ENCODE peak calls at places on chromosomes 4 and X, in ten cellular contexts. L is heart left ventricle, O is heart right ventricle, E is neuronal stem cell, Y is aorta, B is MM.1S, N is left lung, T is brain microvascular endothelial cell, Q is lung, K is gastrocnemius medialis. V is an unnamed sample. For H3K27me3, the result is how much of the 10 kb centered on the place peaks cover.

GRCh38 chr4:56803473-56803872 is 18.0 kb downstream of the SPINK2 start:
- DNase-seq in L (no peak), O (peak), E (no peak), Y (no peak), B (peak), N (no peak), T (peak), Q (no peak), K (no peak), V (no peak)

GRCh38 chr4:169724251-169724650 is 33.5 kb downstream of the HPF1 start:
- DNase-seq in L (no peak), O (no peak), E (no peak), Y (no peak), B (no peak), N (no peak), T (peak), Q (no peak), K (no peak), V (no peak)

GRCh38 chrX:134172588-134173259 is 64.3 kb upstream of the CCDC160 start:
- DNase-seq in L (no peak), O (no peak), E (no peak), Y (no peak), B (peak), N (peak), T (no peak), Q (no peak), K (no peak), V (peak)

GRCh38 chrX:78517124-78517523 is 142.0 kb downstream of the RTL3 start:
- DNase-seq in L (no peak), O (no peak), E (no peak), Y (no peak), B (peak), N (no peak), T (peak), Q (no peak), K (no peak), V (peak)

GRCh38 chr4:7581477-7581876 is 146.7 kb upstream of the PSAPL1 start:
- DNase-seq in L (peak), O (peak), E (peak), Y (no peak), B (peak), N (no peak), T (no peak), Q (no peak), K (no peak), V (no peak)

GRCh38 chr4:182175788-182176519 is 67.2 kb upstream of the TENM3 start:
- DNase-seq in L (no peak), O (no peak), E (no peak), Y (no peak), B (no peak), N (no peak), T (no peak), Q (no peak), K (no peak), V (no peak)

GRCh38 chrX:97639526-97639925 is 755.8 kb downstream of the RPA4 start:
- DNase-seq in L (no peak), O (no peak), E (peak), Y (no peak), B (peak), N (no peak), T (no peak), Q (no peak), K (no peak), V (no peak)

GRCh38 chrX:103554687-103555417 is 30.5 kb upstream of the TCEAL4 start:
- DNase-seq in L (peak), O (peak), E (peak), Y (peak), B (peak), N (no peak), T (peak), Q (no peak), K (no peak), V (peak)

GRCh38 chr4:21605006-21605405 is 343.6 kb downstream of the KCNIP4 start:
- DNase-seq in L (no peak), O (no peak), E (no peak), Y (no peak), B (no peak), N (no peak), T (no peak), Q (no peak), K (no peak), V (no peak)

GRCh38 chrX:112058255-112058654 is 24.3 kb downstream of the TRPC5 start:
- DNase-seq in L (no peak), O (no peak), E (no peak), Y (no peak), B (no peak), N (no peak), T (no peak), Q (no peak), K (no peak), V (no peak)

GRCh38 chr4:2281575-2282343 is 19.9 kb upstream of the MXD4 start:
- DNase-seq in L (peak), O (no peak), E (no peak), Y (peak), B (peak), N (no peak), T (no peak), Q (no peak), K (no peak), V (peak)

GRCh38 chr4:73855406-73855805 is 2.3 kb downstream of the PF4V1 start:
- DNase-seq in L (no peak), O (no peak), E (no peak), Y (no peak), B (no peak), N (no peak), T (no peak), Q (no peak), K (no peak), V (no peak)

GRCh38 chrX:113906168-113906567 is 677.7 kb upstream of the HTR2C start:
- DNase-seq in L (no peak), O (no peak), E (no peak), Y (no peak), B (no peak), N (no peak), T (no peak), Q (no peak), K (no peak), V (no peak)

GRCh38 chr4:71827811-71828210 is 43.9 kb upstream of the GC start:
- DNase-seq in L (no peak), O (no peak), E (no peak), Y (no peak), B (no peak), N (no peak), T (no peak), Q (no peak), K (no peak), V (no peak)

GRCh38 chr4:156038772-156039171 is 85.1 kb upstream of the CTSO start:
- DNase-seq in L (no peak), O (no peak), E (no peak), Y (no peak), B (peak), N (no peak), T (no peak), Q (no peak), K (no peak), V (no peak)

GRCh38 chr4:114272226-114272625 is 292.8 kb upstream of the ARSJ start:
- DNase-seq in L (no peak), O (no peak), E (no peak), Y (no peak), B (no peak), N (no peak), T (peak), Q (no peak), K (no peak), V (no peak)

GRCh38 chr4:26288308-26288982 is 32.4 kb upstream of the RBPJ start:
- DNase-seq in L (peak), O (no peak), E (no peak), Y (peak), B (no peak), N (peak), T (peak), Q (no peak), K (no peak), V (peak)

GRCh38 chr4:24988776-24989175 is 42.0 kb downstream of the LGI2 start:
- DNase-seq in L (no peak), O (no peak), E (no peak), Y (no peak), B (peak), N (no peak), T (peak), Q (no peak), K (no peak), V (no peak)

GRCh38 chrX:12332786-12333347 is 194.6 kb downstream of the FRMPD4 start:
- DNase-seq in L (no peak), O (no peak), E (no peak), Y (no peak), B (no peak), N (no peak), T (no peak), Q (no peak), K (no peak), V (no peak)

GRCh38 chr4:3338976-3339531 is 46.2 kb downstream of the RGS12 start:
- DNase-seq in L (no peak), O (no peak), E (no peak), Y (no peak), B (no peak), N (no peak), T (no peak), Q (peak), K (no peak), V (no peak)

GRCh38 chr4:165953181-165953580 is 80.1 kb downstream of the TLL1 start:
- DNase-seq in L (no peak), O (no peak), E (no peak), Y (no peak), B (no peak), N (no peak), T (no peak), Q (no peak), K (no peak), V (no peak)

GRCh38 chr4:15162465-15163283 is 160.4 kb downstream of the CPEB2 start:
- DNase-seq in L (no peak), O (no peak), E (no peak), Y (no peak), B (peak), N (no peak), T (no peak), Q (no peak), K (no peak), V (no peak)

GRCh38 chr4:122744229-122744628 is 11.7 kb downstream of the BBS12 start:
- DNase-seq in L (no peak), O (no peak), E (no peak), Y (peak), B (no peak), N (no peak), T (no peak), Q (no peak), K (no peak), V (no peak)

GRCh38 chrX:15894724-15895123 is 40.1 kb upstream of the AP1S2 start:
- DNase-seq in L (no peak), O (no peak), E (no peak), Y (no peak), B (no peak), N (no peak), T (no peak), Q (no peak), K (no peak), V (no peak)

GRCh38 chrX:30735839-30736238 is 82.6 kb downstream of the GK start:
- DNase-seq in L (no peak), O (peak), E (peak), Y (peak), B (peak), N (peak), T (peak), Q (peak), K (no peak), V (peak)

GRCh38 chrX:5788930-5789329 is 439.7 kb downstream of the NLGN4X start:
- DNase-seq in L (no peak), O (no peak), E (no peak), Y (no peak), B (no peak), N (no peak), T (no peak), Q (no peak), K (no peak), V (no peak)

GRCh38 chrX:24341795-24342194 is 18.6 kb upstream of the SUPT20HL1 start:
- DNase-seq in L (no peak), O (no peak), E (no peak), Y (no peak), B (no peak), N (no peak), T (peak), Q (no peak), K (no peak), V (no peak)

GRCh38 chr4:27474691-27475090 is 614.0 kb downstream of the STIM2 start:
- DNase-seq in L (no peak), O (no peak), E (no peak), Y (no peak), B (no peak), N (no peak), T (no peak), Q (no peak), K (no peak), V (no peak)

DNA sequence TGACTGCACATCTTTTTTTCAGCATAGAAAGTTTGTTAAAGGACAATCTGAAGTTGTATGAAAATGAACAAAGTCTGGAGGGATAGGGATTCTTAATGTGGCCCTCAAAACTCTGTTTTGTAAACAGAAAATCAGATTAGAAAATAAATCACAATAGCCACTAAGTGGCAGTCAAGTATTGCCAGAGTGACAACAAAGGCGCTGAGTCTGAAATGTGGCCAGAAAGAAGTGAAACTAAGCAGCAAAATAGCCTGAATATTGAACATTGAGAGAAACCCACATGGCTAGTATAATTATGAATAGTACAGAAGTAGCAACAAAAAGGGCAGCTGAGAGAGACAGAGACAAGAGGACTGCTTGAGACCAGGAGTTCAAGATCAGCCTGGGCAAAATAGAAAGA is 81.1 kb upstream of the CT45A1 start:
- DNase-seq in L (no peak), O (no peak), E (no peak), Y (no peak), B (peak), N (no peak), T (no peak), Q (no peak), K (no peak), V (no peak)
- H3K27me3 ChIP-seq in L (under half), O (under half), E (under half), Y (under half), B (under half), N (under half), T (under half), Q (under half), K (under half), V (under half)

GRCh38 chrX:129755779-129756650 is 17.2 kb downstream of the XPNPEP2 start:
- DNase-seq in L (no peak), O (no peak), E (no peak), Y (no peak), B (no peak), N (no peak), T (no peak), Q (no peak), K (no peak), V (no peak)
- H3K27ac ChIP-seq in L (no peak), O (no peak), E (no peak), Y (no peak), B (no peak), N (no peak), T (no peak), Q (no peak), K (no peak), V (peak)

GRCh38 chrX:75278991-75279390 is 5.1 kb downstream of the UPRT start:
- DNase-seq in L (no peak), O (no peak), E (no peak), Y (no peak), B (no peak), N (no peak), T (peak), Q (no peak), K (no peak), V (no peak)
- H3K4me3 ChIP-seq in L (no peak), O (no peak), E (no peak), Y (no peak), B (no peak), N (no peak), T (no peak), Q (no peak), K (no peak), V (peak)

DNA sequence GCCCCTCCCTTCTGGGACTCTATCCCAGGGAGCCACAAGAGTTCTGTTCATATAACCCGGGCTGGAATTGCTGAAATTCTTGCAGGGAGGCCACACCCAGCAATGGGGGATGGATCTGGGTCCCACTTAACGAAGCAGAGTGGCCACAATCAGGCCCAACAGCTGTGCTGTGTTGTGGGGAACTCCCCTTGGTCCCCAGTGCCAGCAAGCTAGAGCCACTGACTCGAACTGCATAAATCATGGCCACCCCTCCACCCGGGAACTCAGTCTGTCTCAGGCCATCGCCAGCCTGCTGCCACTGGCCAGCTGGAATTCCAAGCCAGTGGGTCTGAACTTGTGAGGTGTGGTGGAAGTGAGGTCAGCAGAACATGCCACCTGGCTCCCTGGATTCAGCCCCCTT is 111.1 kb downstream of the KLF8 start:
- DNase-seq in L (no peak), O (no peak), E (no peak), Y (no peak), B (no peak), N (peak), T (no peak), Q (no peak), K (no peak), V (no peak)
- H3K27me3 ChIP-seq in L (under half), O (under half), E (under half), Y (under half), B (under half), N (under half), T (under half), Q (under half), K (under half), V (under half)

GRCh38 chr4:168154546-168155277 is 62.4 kb downstream of the ANXA10 start:
- DNase-seq in L (no peak), O (no peak), E (no peak), Y (no peak), B (no peak), N (no peak), T (no peak), Q (no peak), K (no peak), V (peak)

GRCh38 chr4:168153596-168154440 is 61.5 kb downstream of the ANXA10 start:
- DNase-seq in L (peak), O (peak), E (peak), Y (peak), B (peak), N (peak), T (peak), Q (peak), K (peak), V (peak)

GRCh38 chr4:168151313-168151712 is 59.0 kb downstream of the ANXA10 start:
- DNase-seq in L (no peak), O (no peak), E (no peak), Y (no peak), B (no peak), N (no peak), T (no peak), Q (no peak), K (no peak), V (no peak)

GRCh38 chr4:168152837-168153500 is 60.6 kb downstream of the ANXA10 start:
- DNase-seq in L (no peak), O (no peak), E (no peak), Y (no peak), B (peak), N (no peak), T (no peak), Q (no peak), K (no peak), V (no peak)

GRCh38 chr4:168150651-168151050 is 58.3 kb downstream of the ANXA10 start:
- DNase-seq in L (no peak), O (no peak), E (no peak), Y (no peak), B (no peak), N (no peak), T (peak), Q (no peak), K (no peak), V (no peak)
- H3K27ac ChIP-seq in L (no peak), O (no peak), E (no peak), Y (no peak), B (no peak), N (no peak), T (no peak), Q (no peak), K (no peak), V (no peak)

GRCh38 chrX:153725039-153725831 is 579 bp downstream of the ABCD1 start:
- DNase-seq in L (no peak), O (no peak), E (no peak), Y (no peak), B (no peak), N (no peak), T (no peak), Q (no peak), K (no peak), V (no peak)

GRCh38 chrX:153726286-153727107 is 1.8 kb downstream of the ABCD1 start:
- DNase-seq in L (peak), O (peak), E (peak), Y (peak), B (peak), N (peak), T (no peak), Q (peak), K (peak), V (peak)

GRCh38 chrX:153727108-153727931 is 2.7 kb downstream of the ABCD1 start:
- DNase-seq in L (peak), O (peak), E (no peak), Y (peak), B (no peak), N (peak), T (no peak), Q (no peak), K (peak), V (no peak)

GRCh38 chrX:153724252-153725038 is at the start of the genes ABCD1 and BCAP31:
- DNase-seq in L (peak), O (peak), E (peak), Y (peak), B (peak), N (peak), T (peak), Q (peak), K (peak), V (peak)

GRCh38 chrX:153725832-153726285 is 1.2 kb downstream of the ABCD1 start:
- DNase-seq in L (no peak), O (no peak), E (no peak), Y (no peak), B (no peak), N (no peak), T (no peak), Q (no peak), K (no peak), V (no peak)
- H3K4me3 ChIP-seq in L (peak), O (no peak), E (no peak), Y (no peak), B (no peak), N (no peak), T (no peak), Q (no peak), K (peak), V (no peak)

DNA sequence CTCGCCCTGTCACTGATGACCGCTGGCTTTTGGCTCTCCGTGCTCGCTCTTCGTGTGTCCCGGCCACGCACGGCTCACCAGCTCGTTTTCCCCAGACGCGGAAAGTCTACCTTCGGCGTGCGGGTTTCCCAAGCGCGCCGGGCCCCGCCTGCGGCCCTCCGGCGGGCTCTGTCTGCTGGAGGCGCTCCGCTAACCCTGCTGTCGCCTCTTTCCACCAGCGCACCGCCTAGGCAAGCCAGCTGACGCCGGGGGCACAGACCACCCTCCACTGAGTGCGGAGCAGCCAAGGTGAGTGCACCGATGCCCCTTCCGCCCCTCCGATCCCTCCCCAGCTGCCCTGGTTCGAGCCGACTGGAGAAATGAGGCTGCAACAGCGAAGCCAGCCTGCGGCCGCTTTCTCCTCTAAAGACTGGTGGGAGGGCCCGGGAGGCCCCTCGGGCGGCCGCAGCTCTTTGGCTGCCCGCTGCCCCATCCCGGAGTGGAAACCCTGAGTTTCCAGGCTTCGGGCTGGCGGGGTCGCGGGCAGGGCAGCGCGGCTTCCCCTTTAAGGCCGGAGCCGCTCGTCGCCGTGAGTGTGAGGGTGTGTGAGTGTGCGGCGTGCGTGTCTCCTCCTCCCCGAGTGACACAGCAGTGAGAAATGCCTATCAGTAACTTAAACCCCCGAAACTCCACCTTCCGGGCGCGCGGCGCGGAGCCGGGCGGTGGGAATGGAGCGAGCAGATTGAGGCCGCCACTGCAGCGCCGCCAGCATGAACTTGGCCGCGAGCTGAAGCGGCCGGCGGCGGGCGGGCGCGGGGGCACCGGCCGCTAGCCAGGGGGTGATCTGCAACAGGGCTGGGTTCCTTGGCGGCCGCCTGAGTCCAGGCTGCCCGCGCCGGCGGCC is at the start of gene MAMLD1:
- DNase-seq in L (peak), O (peak), E (no peak), Y (peak), B (peak), N (peak), T (peak), Q (peak), K (peak), V (peak)
- H3K27me3 ChIP-seq in L (under half), O (under half), E (under half), Y (under half), B (under half), N (under half), T (under half), Q (under half), K (under half), V (under half)

GRCh38 chr4:48370260-48371134 is 29.2 kb downstream of the SLAIN2 start:
- DNase-seq in L (no peak), O (no peak), E (no peak), Y (no peak), B (no peak), N (no peak), T (no peak), Q (no peak), K (no peak), V (no peak)
- H3K27ac ChIP-seq in L (no peak), O (no peak), E (no peak), Y (no peak), B (no peak), N (no peak), T (no peak), Q (no peak), K (no peak), V (peak)